ENCODE peak calls at places on chromosomes 13 and 19, in five cellular contexts. I is H9, G is H1, E is IMR-90, W is neuronal stem cell. A is an unnamed sample.

GRCh38 chr19:49400034-49400433 is 12.0 kb downstream of the KASH5 start:
- DNase-seq in I (no peak), G (no peak), E (peak), W (no peak), A (peak)

GRCh38 chr19:35295792-35296462 is 4.0 kb downstream of the MAG start:
- DNase-seq in I (peak), G (no peak), E (no peak), W (no peak), A (no peak)

GRCh38 chr13:21435710-21436151 is 23.4 kb downstream of the ZDHHC20 start:
- DNase-seq in I (no peak), G (no peak), E (peak), W (no peak), A (peak)

GRCh38 chr13:72505376-72505775 is 222.1 kb downstream of the MZT1 start:
- DNase-seq in I (no peak), G (no peak), E (no peak), W (no peak), A (no peak)

GRCh38 chr13:110108348-110109139 is 198.4 kb downstream of the COL4A1 start:
- DNase-seq in I (peak), G (peak), E (peak), W (peak), A (peak)

GRCh38 chr19:43700368-43701015 is 15.4 kb upstream of the IRGC start:
- DNase-seq in I (no peak), G (no peak), E (peak), W (no peak), A (peak)

GRCh38 chr19:56611288-56611687 is 16.2 kb downstream of the ZNF71 start:
- DNase-seq in I (no peak), G (no peak), E (no peak), W (no peak), A (no peak)

GRCh38 chr13:57988276-57988675 is 356.7 kb downstream of the PCDH17 start:
- DNase-seq in I (no peak), G (no peak), E (no peak), W (no peak), A (no peak)

GRCh38 chr13:36126496-36126895 is 4.7 kb downstream of the DCLK1 start:
- DNase-seq in I (no peak), G (no peak), E (no peak), W (no peak), A (no peak)

GRCh38 chr19:20482721-20483120 is 82.9 kb downstream of the ZNF737 start:
- DNase-seq in I (peak), G (peak), E (no peak), W (no peak), A (no peak)

GRCh38 chr19:29194658-29195057 is 18.3 kb downstream of the UQCRFS1 start:
- DNase-seq in I (no peak), G (no peak), E (no peak), W (no peak), A (no peak)

GRCh38 chr13:112635323-112635722 is 47.4 kb upstream of the TUBGCP3 start:
- DNase-seq in I (no peak), G (no peak), E (no peak), W (no peak), A (no peak)
- H2BK5ac ChIP-seq in I (no peak), G (no peak), E (no peak), W (no peak), A (no peak)

GRCh38 chr13:100620792-100621191 is 32.2 kb upstream of the GGACT start:
- DNase-seq in I (no peak), G (no peak), E (no peak), W (no peak), A (no peak)
- H2BK5ac ChIP-seq in I (no peak), G (no peak), E (no peak), W (no peak), A (no peak)

DNA sequence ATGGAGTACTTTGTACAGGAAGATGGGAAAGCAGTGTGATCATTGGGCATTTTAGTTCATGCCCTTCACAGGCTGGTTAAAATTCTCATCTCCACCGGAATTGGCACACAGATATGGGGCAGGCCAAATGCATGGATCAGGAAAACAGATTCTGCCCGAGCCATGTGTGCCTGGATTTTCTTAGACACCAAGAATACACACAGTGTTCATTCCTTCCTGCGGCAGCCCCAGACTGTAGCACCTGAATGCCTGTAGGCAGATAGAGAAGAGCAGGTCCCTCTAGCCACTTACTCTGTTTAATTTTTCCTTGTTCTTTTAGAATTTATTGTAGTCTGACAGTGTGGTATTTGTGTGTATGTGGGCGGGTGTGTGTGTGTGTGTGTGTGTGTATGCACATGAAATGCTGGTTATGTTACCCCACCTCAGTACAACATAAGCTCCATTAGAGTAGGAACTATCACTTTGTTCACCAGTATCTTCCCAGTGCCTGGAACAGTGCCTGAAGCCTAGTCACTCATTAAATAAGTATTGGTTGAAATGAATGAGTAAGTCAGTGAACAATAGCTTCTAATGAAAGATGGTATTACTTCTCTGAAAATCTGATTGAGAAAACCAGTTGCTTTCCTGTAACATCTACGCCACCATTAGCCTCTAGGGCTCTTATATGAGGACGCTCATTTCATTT is 41.7 kb downstream of the FRY start:
- DNase-seq in I (no peak), G (no peak), E (no peak), W (no peak), A (no peak)
- H2BK5ac ChIP-seq in I (no peak), G (no peak), E (no peak), W (no peak), A (no peak)

DNA sequence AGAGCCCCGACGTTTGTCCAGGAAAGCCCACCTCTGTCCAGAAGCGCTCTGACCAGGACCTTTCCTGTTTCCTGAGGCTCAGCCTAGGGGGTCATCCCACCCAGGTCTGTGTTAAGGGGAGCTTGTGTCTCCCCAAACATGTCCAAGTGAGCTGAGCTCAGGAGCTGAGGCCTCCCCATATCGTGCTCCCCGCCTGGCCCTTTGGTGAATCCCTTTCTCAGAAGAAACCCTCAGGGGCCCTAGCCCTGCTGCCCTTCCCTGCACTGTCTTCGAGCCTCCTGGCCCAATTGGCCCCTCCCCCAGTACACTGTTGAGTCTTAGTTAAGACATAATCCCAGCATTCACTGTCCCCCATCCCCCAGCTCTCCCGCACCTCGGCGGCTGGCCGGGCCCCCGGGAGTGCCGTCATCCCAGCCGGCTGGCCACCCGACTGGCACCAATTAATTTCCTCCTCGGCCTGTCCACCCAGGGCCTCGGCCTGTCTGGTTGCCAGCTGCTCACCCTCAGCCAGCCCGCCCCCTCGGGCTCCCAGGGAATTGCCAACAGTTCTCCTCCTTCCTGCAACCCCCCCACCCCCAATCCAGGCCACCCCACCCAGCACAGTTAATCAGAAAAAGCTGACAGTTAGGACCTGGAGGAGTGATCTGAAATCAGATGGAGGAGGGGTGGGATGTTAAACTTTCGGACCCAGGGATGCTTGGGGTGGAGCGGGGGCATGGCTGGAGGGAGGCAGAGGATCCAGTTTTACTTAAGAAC is 13.6 kb downstream of the IER2 start:
- DNase-seq in I (peak), G (no peak), E (peak), W (peak), A (peak)
- H2BK5ac ChIP-seq in I (no peak), G (peak), E (peak), W (peak), A (peak)

DNA sequence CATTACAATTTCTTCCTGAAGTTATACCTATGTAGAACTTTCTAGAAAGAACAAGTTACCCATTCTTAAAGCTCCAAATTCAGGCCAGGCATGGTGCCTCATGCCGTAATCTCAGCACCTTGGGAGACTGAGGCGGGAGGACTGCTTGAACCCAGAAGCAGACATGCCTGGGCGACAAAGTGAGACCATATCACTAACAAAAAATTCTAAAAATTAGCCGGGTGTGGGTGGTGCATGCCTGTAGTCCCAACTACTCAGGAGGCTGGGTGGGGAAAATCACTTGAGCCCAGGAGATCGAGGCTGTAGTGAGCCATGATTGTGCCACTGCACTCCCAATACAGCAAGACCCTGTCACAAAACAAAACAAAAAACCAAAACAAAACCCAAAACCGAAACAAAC is 23.0 kb downstream of the KCNRG start:
- DNase-seq in I (no peak), G (no peak), E (no peak), W (no peak), A (peak)
- H2BK5ac ChIP-seq in I (no peak), G (no peak), E (no peak), W (no peak), A (no peak)

GRCh38 chr19:17389957-17390664 is 3.9 kb downstream of the CCDC194 start:
- DNase-seq in I (no peak), G (no peak), E (no peak), W (no peak), A (no peak)

GRCh38 chr19:17391371-17392151 is 2.4 kb downstream of the CCDC194 start:
- DNase-seq in I (peak), G (no peak), E (no peak), W (no peak), A (no peak)

GRCh38 chr19:17390665-17391370 is 3.2 kb downstream of the CCDC194 start:
- DNase-seq in I (peak), G (peak), E (peak), W (peak), A (peak)

GRCh38 chr19:17394891-17395415 is 957 bp upstream of the CCDC194 start:
- DNase-seq in I (peak), G (peak), E (peak), W (no peak), A (peak)

DNA sequence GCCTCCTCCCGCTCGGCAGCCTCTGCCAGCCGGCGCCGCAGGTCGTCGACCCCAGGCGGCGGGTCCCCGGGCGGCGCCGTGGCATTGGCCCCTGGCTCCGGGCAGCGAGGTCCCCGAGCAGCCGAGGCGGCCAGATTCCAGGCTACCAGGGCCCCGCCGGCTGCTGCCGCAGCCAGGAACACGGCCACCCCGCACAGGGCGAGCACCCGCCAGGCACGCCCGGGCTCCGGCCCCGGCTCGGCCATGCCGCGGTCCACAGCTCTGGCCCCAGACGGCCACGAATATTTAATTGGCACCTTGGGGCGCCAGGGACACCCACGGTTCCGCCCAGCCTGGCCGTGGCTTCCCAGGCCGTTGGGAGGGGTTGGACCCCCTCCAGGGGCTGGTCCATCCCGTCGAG is at the start of gene CCDC194:
- DNase-seq in I (no peak), G (no peak), E (no peak), W (no peak), A (no peak)
- H2BK5ac ChIP-seq in I (no peak), G (no peak), E (no peak), W (no peak), A (no peak)

GRCh38 chr13:106133025-106133424 is 402.4 kb downstream of the EFNB2 start:
- DNase-seq in I (no peak), G (no peak), E (peak), W (no peak), A (peak)
- H2BK5ac ChIP-seq in I (no peak), G (no peak), E (peak), W (no peak), A (no peak)

GRCh38 chr19:18431351-18432197 is 6.4 kb downstream of the ISYNA1 start:
- DNase-seq in I (no peak), G (no peak), E (no peak), W (no peak), A (peak)

GRCh38 chr19:18428173-18428836 is 9.1 kb downstream of the SSBP4 start:
- DNase-seq in I (no peak), G (no peak), E (no peak), W (no peak), A (no peak)

GRCh38 chr19:18428837-18429674 is 8.9 kb downstream of the ISYNA1 start:
- DNase-seq in I (peak), G (no peak), E (peak), W (peak), A (peak)

GRCh38 chr19:18430417-18431144 is 7.4 kb downstream of the ISYNA1 start:
- DNase-seq in I (no peak), G (no peak), E (no peak), W (no peak), A (no peak)

DNA sequence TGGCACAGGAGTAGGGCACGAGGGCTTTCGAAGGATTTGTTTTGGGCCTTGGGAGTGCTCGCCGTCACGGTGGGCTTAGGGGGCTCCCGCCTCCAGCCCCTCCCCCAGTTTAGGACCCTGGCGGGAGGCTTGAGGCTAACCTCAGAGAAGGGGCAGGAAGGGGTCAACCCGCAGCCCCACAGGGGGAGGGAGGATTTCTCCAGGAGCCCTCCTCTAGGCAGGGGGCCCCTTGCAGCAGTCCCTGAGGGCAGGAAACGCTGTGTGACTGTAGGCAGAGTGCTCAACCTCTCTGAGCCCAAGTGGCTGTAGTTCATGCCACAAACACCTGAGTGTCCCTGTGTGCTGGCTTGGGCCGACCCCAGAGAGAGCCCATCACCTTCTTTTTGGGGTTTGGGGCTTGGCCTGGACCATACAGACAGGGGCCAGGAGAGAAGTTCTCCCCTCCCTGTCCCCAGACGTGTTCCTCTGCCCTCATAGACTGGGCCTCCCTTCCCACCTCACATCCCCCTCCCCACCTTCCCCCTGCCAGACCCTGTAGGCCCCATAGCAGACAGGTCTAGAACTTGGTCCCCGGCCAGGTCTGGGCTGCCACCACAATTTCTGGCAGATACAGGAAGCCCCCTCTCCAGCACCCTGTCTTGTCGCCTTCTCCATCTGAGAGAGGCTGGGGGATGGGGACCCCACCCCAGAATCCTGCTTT is 8.1 kb downstream of the ISYNA1 start:
- DNase-seq in I (no peak), G (no peak), E (no peak), W (no peak), A (no peak)
- H2BK5ac ChIP-seq in I (no peak), G (peak), E (no peak), W (peak), A (peak)

A was measured in trophoblast cell.